ENCODE peak calls at places on chromosomes 3 and 15, in five cellular contexts. H is RPMI8226; U is CD8-positive, alpha-beta T cell; N is mucosa of gallbladder; Z is psoas muscle. M is an unnamed sample.

GRCh38 chr3:121566773-121567172 is 976 bp upstream of the ARGFX start:
- DNase-seq in H (no peak), U (no peak), N (no peak), Z (no peak), M (no peak)

GRCh38 chr3:33372218-33373081 is 67.8 kb downstream of the UBP1 start:
- DNase-seq in H (peak; percentile 59), U (peak; percentile 27), N (peak; percentile 34), Z (no peak), M (peak; percentile 10)

GRCh38 chr3:149771652-149772271 is 19.5 kb upstream of the COMMD2 start:
- DNase-seq in H (peak; percentile 64), U (no peak), N (peak; percentile 46), Z (no peak), M (no peak)

GRCh38 chr3:15506571-15506970 is 14.9 kb downstream of the COLQ start:
- DNase-seq in H (no peak), U (no peak), N (no peak), Z (no peak), M (no peak)

GRCh38 chr3:193711964-193712598 is 119.1 kb downstream of the OPA1 start:
- DNase-seq in H (no peak), U (no peak), N (no peak), Z (no peak), M (no peak)

GRCh38 chr15:85579957-85580694 is 199.7 kb downstream of the AKAP13 start:
- DNase-seq in H (no peak), U (no peak), N (peak; percentile 82), Z (no peak), M (no peak)

GRCh38 chr3:113802795-113803455 is 35.7 kb upstream of the GRAMD1C start:
- DNase-seq in H (no peak), U (no peak), N (no peak), Z (no peak), M (no peak)

GRCh38 chr3:94686208-94686607 is 623.3 kb downstream of the NSUN3 start:
- DNase-seq in H (no peak), U (no peak), N (no peak), Z (no peak), M (no peak)

GRCh38 chr15:69457304-69458280 is 5.0 kb downstream of the RPLP1 start:
- DNase-seq in H (no peak), U (no peak), N (no peak), Z (no peak), M (no peak)

GRCh38 chr3:108970561-108970960 is 16.9 kb upstream of the GUCA1C start:
- DNase-seq in H (no peak), U (no peak), N (no peak), Z (no peak), M (peak; percentile 19)

GRCh38 chr3:94647131-94647530 is 584.3 kb downstream of the NSUN3 start:
- DNase-seq in H (no peak), U (no peak), N (no peak), Z (no peak), M (no peak)

GRCh38 chr3:52297242-52298146 is 9.9 kb downstream of the GLYCTK start:
- DNase-seq in H (no peak), U (no peak), N (no peak), Z (no peak), M (no peak)

GRCh38 chr3:124951511-124952390 is 17.2 kb upstream of the MUC13 start:
- DNase-seq in H (no peak), U (no peak), N (no peak), Z (no peak), M (no peak)

GRCh38 chr3:65793495-65794200 is 245.1 kb downstream of the MAGI1 start:
- DNase-seq in H (no peak), U (no peak), N (no peak), Z (no peak), M (no peak)

GRCh38 chr15:96324192-96324895 is 6.2 kb upstream of the NR2F2 start:
- DNase-seq in H (no peak), U (no peak), N (no peak), Z (no peak), M (no peak)

GRCh38 chr15:22933641-22934061 is 46.5 kb downstream of the CYFIP1 start:
- DNase-seq in H (no peak), U (no peak), N (no peak), Z (no peak), M (no peak)

GRCh38 chr3:46020766-46021510 is 6.3 kb downstream of the XCR1 start:
- DNase-seq in H (no peak), U (no peak), N (no peak), Z (no peak), M (no peak)

GRCh38 chr15:27827336-27827735 is 271.8 kb downstream of the OCA2 start:
- DNase-seq in H (no peak), U (no peak), N (no peak), Z (no peak), M (no peak)

GRCh38 chr3:194404365-194405140 is 5.5 kb upstream of the GP5 start:
- DNase-seq in H (peak; percentile 47), U (no peak), N (peak; percentile 40), Z (no peak), M (peak; percentile 80)

GRCh38 chr3:51982352-51982837 is 940 bp upstream of the ACY1 start:
- DNase-seq in H (peak; percentile 87), U (no peak), N (peak; percentile 46), Z (no peak), M (no peak)

GRCh38 chr15:36737430-36737891 is 158.0 kb downstream of the CDIN1 start:
- DNase-seq in H (no peak), U (no peak), N (no peak), Z (no peak), M (no peak)

GRCh38 chr3:102718651-102719050 is 283.8 kb downstream of the ZPLD1 start:
- DNase-seq in H (no peak), U (no peak), N (no peak), Z (no peak), M (no peak)

GRCh38 chr3:153658151-153658550 is 463.0 kb upstream of the ARHGEF26 start:
- DNase-seq in H (no peak), U (no peak), N (no peak), Z (no peak), M (no peak)

GRCh38 chr3:39541917-39542329 is 74.4 kb downstream of the MOBP start:
- DNase-seq in H (no peak), U (no peak), N (no peak), Z (no peak), M (no peak)

GRCh38 chr3:29280675-29281264 is at the start of gene RBMS3:
- DNase-seq in H (peak; percentile 79), U (no peak), N (peak; percentile 88), Z (peak; percentile 92), M (no peak)

GRCh38 chr3:168654700-168655099 is 559.0 kb upstream of the GOLIM4 start:
- DNase-seq in H (no peak), U (no peak), N (no peak), Z (no peak), M (no peak)

GRCh38 chr3:132253262-132253878 is 63.8 kb upstream of the ACP3 start:
- DNase-seq in H (peak; percentile 70), U (no peak), N (peak; percentile 13), Z (no peak), M (no peak)

GRCh38 chr3:189515916-189516531 is 115.2 kb upstream of the TP63 start:
- DNase-seq in H (no peak), U (no peak), N (no peak), Z (no peak), M (no peak)

GRCh38 chr15:35514759-35515158 is 31.2 kb downstream of the DPH6 start:
- DNase-seq in H (no peak), U (no peak), N (no peak), Z (no peak), M (no peak)

GRCh38 chr3:71225951-71226564 is 357.5 kb downstream of the FOXP1 start:
- DNase-seq in H (no peak), U (no peak), N (no peak), Z (no peak), M (no peak)

GRCh38 chr3:149954812-149955211 is 15.9 kb downstream of the PFN2 start:
- DNase-seq in H (no peak), U (no peak), N (no peak), Z (no peak), M (no peak)

GRCh38 chr15:88835119-88835518 is 31.9 kb downstream of the ACAN start:
- DNase-seq in H (no peak), U (no peak), N (no peak), Z (no peak), M (no peak)

GRCh38 chr15:95291878-95292472 is 1038.5 kb upstream of the NR2F2 start:
- DNase-seq in H (peak; percentile 51), U (no peak), N (no peak), Z (no peak), M (no peak)

GRCh38 chr3:185823280-185824044 is 1.4 kb downstream of the IGF2BP2 start:
- DNase-seq in H (peak; percentile 65), U (no peak), N (no peak), Z (peak; percentile 57), M (no peak)

GRCh38 chr3:123788706-123789105 is 95.4 kb downstream of the MYLK start:
- DNase-seq in H (no peak), U (no peak), N (no peak), Z (no peak), M (no peak)

GRCh38 chr3:37962906-37963486 is 27.6 kb upstream of the VILL start:
- DNase-seq in H (no peak), U (no peak), N (no peak), Z (no peak), M (no peak)

GRCh38 chr3:14534379-14535191 is 5.6 kb downstream of the GRIP2 start:
- DNase-seq in H (no peak), U (no peak), N (no peak), Z (peak; percentile 33), M (no peak)

GRCh38 chr15:49265911-49266310 is 95.9 kb downstream of the GALK2 start:
- DNase-seq in H (no peak), U (no peak), N (no peak), Z (no peak), M (no peak)